ENCODE peak calls at places on chromosomes 7 and 10, in four cellular contexts. N is GM12864, W is pancreas, X is choroid plexus epithelial cell. M is an unnamed sample.

GRCh38 chr10:71217266-71218045 is 5.1 kb downstream of the UNC5B start:
- DNase-seq in N (no peak), X (no peak), W (no peak), M (no peak)

GRCh38 chr10:75355706-75356105 is 45.9 kb downstream of the ZNF503 start:
- DNase-seq in X (no peak), N (no peak), W (no peak), M (no peak)

GRCh38 chr7:17320102-17320497 is 21.6 kb downstream of the AHR start:
- DNase-seq in X (no peak), N (no peak), W (no peak), M (no peak)

GRCh38 chr10:30247704-30248103 is 101.4 kb downstream of the MTPAP start:
- DNase-seq in X (no peak), N (no peak), W (no peak), M (no peak)

GRCh38 chr10:538895-539294 is 150.6 kb downstream of the DIP2C start:
- DNase-seq in W (no peak), X (peak; percentile 91), N (no peak), M (no peak)

GRCh38 chr10:1410469-1411395 is 326.6 kb downstream of the ADARB2 start:
- DNase-seq in N (no peak), W (no peak), X (no peak), M (no peak)

GRCh38 chr7:18407385-18407784 is 88.2 kb upstream of the HDAC9 start:
- DNase-seq in W (no peak), X (no peak), N (no peak), M (no peak)

GRCh38 chr10:58435297-58435696 is 50.1 kb downstream of the TFAM start:
- DNase-seq in N (no peak), W (no peak), X (peak; percentile 99), M (no peak)

GRCh38 chr10:116110736-116111135 is 162.3 kb downstream of the GFRA1 start:
- DNase-seq in X (no peak), W (no peak), N (no peak), M (no peak)

GRCh38 chr10:5789626-5790025 is 23.6 kb downstream of the GDI2 start:
- DNase-seq in X (no peak), W (no peak), N (no peak), M (no peak)
- H3K4me3 ChIP-seq in X (no peak overlapping the region), W (no peak overlapping the region), N (no peak overlapping the region), M (no peak overlapping the region)

GRCh38 chr10:86632009-86632800 is 22.1 kb upstream of the OPN4 start:
- DNase-seq in W (no peak), X (no peak), N (no peak), M (peak; percentile 35)
- H3K4me3 ChIP-seq in W (no peak overlapping the region), X (peak overlapping the region; percentile 54), N (no peak overlapping the region), M (peak overlapping the region; percentile 36)

DNA sequence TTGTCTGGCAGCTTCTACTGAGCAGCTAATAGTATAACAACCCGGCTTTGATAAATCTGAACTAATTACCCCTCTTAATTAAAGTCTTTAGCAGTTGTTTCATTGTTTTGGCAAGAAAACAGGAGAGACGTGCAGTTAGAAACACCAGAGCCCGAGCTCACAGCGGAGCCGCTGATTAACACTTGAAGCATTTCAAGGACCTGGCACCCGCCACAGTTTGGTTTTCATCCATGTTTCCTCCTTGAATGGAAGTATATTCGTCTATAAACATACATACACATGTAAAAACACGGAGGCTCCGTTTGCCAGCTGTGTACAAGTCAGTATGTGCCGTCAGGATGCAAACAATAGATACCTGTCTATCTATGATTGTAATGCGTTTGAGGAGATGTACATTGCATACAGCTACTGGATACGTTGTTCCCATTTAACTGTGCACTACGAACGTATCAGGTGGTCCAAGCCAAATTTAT is 3.9 kb downstream of the FEZF1 start:
- DNase-seq in X (no peak), W (no peak), N (no peak), M (no peak)
- H3K4me3 ChIP-seq in X (no peak overlapping the region), W (no peak overlapping the region), N (no peak overlapping the region), M (peak overlapping the region; percentile 44)

GRCh38 chr7:116572036-116572435 is 47.2 kb downstream of the CAV1 start:
- DNase-seq in W (no peak), N (no peak), X (no peak), M (no peak)

GRCh38 chr7:116571037-116571436 is 46.2 kb downstream of the CAV1 start:
- DNase-seq in X (peak; percentile 78), W (no peak), N (no peak), M (no peak)

GRCh38 chr7:116570306-116570705 is 45.5 kb downstream of the CAV1 start:
- DNase-seq in X (no peak), W (no peak), N (no peak), M (no peak)

GRCh38 chr7:116571552-116571951 is 46.7 kb downstream of the CAV1 start:
- DNase-seq in N (no peak), X (no peak), W (no peak), M (no peak)

GRCh38 chr7:116569737-116570136 is 44.9 kb downstream of the CAV1 start:
- DNase-seq in W (no peak), X (peak; percentile 77), N (no peak), M (no peak)
- H3K4me3 ChIP-seq in W (no peak overlapping the region), X (no peak overlapping the region), N (no peak overlapping the region), M (no peak overlapping the region)

GRCh38 chr10:49609283-49610014 is 661 bp upstream of the SLC18A3 start:
- DNase-seq in W (no peak), X (no peak), N (no peak), M (no peak)
- H3K4me3 ChIP-seq in W (no peak overlapping the region), X (no peak overlapping the region), N (no peak overlapping the region), M (peak overlapping the region; percentile 42)

GRCh38 chr10:110733256-110733952 is 89.3 kb downstream of the RBM20 start:
- DNase-seq in X (no peak), N (no peak), W (no peak), M (no peak)
- H3K4me3 ChIP-seq in X (no peak overlapping the region), N (no peak overlapping the region), W (no peak overlapping the region), M (no peak overlapping the region)

GRCh38 chr10:111758593-111758992 is 425.0 kb downstream of the GPAM start:
- DNase-seq in N (no peak), X (no peak), W (no peak), M (no peak)

GRCh38 chr10:111762114-111762513 is 421.5 kb downstream of the GPAM start:
- DNase-seq in X (no peak), W (no peak), N (no peak), M (no peak)

GRCh38 chr10:111756541-111757061 is 427.0 kb downstream of the GPAM start:
- DNase-seq in N (peak; percentile 7), W (peak; percentile 23), X (peak; percentile 30), M (peak; percentile 66)
- H3K4me3 ChIP-seq in N (no peak overlapping the region), W (no peak overlapping the region), X (no peak overlapping the region), M (no peak overlapping the region)

M was measured in iPS DF 6.9.